ENCODE peak calls at places on chromosomes 12 and 14, in seven cellular contexts. L, Z, R, P, U, F and O are unnamed samples.

GRCh38 chr14:91413547-91414474 is 3.8 kb downstream of the CCDC88C start:
- DNase-seq in L (peak), Z (peak), R (peak), P (no peak), U (no peak), F (no peak), O (no peak)

GRCh38 chr12:104695453-104696148 is 238.9 kb downstream of the CHST11 start:
- DNase-seq in L (no peak), Z (no peak), R (peak), P (peak), U (no peak), F (no peak), O (peak)

GRCh38 chr14:72740504-72740961 is 153.4 kb downstream of the DPF3 start:
- DNase-seq in L (no peak), Z (no peak), R (no peak), P (no peak), U (no peak), F (no peak), O (peak)

GRCh38 chr12:104975621-104976343 is 10.3 kb upstream of the NOPCHAP1 start:
- DNase-seq in L (no peak), Z (no peak), R (no peak), P (no peak), U (no peak), F (no peak), O (no peak)

GRCh38 chr14:80608563-80608962 is 333.0 kb downstream of the CEP128 start:
- DNase-seq in L (no peak), Z (no peak), R (no peak), P (no peak), U (no peak), F (no peak), O (no peak)

GRCh38 chr12:990308-990648 is 745 bp upstream of the ERC1 start:
- DNase-seq in L (peak), Z (peak), R (no peak), P (peak), U (peak), F (no peak), O (peak)

GRCh38 chr14:72745546-72745945 is 148.4 kb downstream of the DPF3 start:
- DNase-seq in L (no peak), Z (no peak), R (no peak), P (no peak), U (no peak), F (no peak), O (peak)

GRCh38 chr12:59164991-59165718 is 244.9 kb upstream of the LRIG3 start:
- DNase-seq in L (no peak), Z (peak), R (no peak), P (no peak), U (no peak), F (peak), O (peak)

DNA sequence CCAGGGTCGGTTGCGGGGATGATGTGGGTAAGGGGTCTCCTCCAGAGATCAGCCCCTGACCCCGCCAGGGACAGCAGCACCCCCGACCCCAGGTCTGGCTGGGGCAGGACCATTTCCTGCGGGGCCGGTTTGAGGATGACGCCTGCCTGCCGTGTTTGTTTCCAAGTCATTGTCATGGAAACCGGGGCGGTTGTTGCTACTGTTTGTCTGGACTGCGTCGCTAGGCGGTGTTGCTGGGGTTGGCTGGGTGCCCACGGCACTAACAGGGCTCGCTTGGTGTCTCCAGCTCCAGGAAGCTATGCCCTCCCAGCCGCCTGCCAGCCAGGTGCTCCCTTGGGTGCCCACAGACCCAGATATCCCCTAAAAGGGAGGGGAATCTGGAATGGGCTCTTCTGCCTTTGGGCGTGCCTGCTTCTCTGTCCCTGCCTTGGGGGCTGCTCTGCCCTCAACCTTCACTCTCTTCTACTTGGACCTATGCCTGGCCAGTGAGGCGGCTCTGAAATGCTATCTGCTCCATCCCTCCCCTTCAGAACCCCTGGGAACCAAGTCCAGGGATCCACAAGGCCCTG is 4.7 kb upstream of the CRIP1 start:
- DNase-seq in L (peak), Z (peak), R (peak), P (peak), U (peak), F (peak), O (peak)
- H3K4me3 ChIP-seq in L (peak), Z (no peak), R (peak), P (no peak), U (peak), F (peak), O (peak)

GRCh38 chr14:67987596-67987995 is 168.0 kb downstream of the RAD51B start:
- DNase-seq in L (no peak), Z (peak), R (no peak), P (no peak), U (no peak), F (no peak), O (peak)
- H3K27ac ChIP-seq in L (peak), Z (peak), R (no peak), P (no peak), U (no peak), F (no peak), O (peak)

GRCh38 chr12:23458640-23459039 is 490.8 kb downstream of the SOX5 start:
- DNase-seq in L (no peak), Z (no peak), R (no peak), P (no peak), U (no peak), F (no peak), O (no peak)

GRCh38 chr12:23464241-23464812 is 485.1 kb downstream of the SOX5 start:
- DNase-seq in L (no peak), Z (no peak), R (no peak), P (no peak), U (no peak), F (no peak), O (no peak)

GRCh38 chr12:23462546-23462945 is 486.9 kb downstream of the SOX5 start:
- DNase-seq in L (no peak), Z (no peak), R (no peak), P (no peak), U (no peak), F (no peak), O (no peak)

GRCh38 chr12:23463172-23463571 is 486.3 kb downstream of the SOX5 start:
- DNase-seq in L (no peak), Z (no peak), R (no peak), P (no peak), U (no peak), F (no peak), O (no peak)
- H3K4me3 ChIP-seq in L (no peak), Z (no peak), R (no peak), P (no peak), U (no peak), F (no peak), O (no peak)

GRCh38 chr14:103517626-103518415 is 4.8 kb downstream of the CKB start:
- DNase-seq in L (no peak), Z (peak), R (no peak), P (peak), U (peak), F (no peak), O (no peak)

GRCh38 chr14:103518416-103519042 is 4.1 kb downstream of the CKB start:
- DNase-seq in L (no peak), Z (peak), R (peak), P (peak), U (peak), F (peak), O (peak)

GRCh38 chr14:103520269-103520656 is 2.4 kb downstream of the CKB start:
- DNase-seq in L (no peak), Z (peak), R (no peak), P (no peak), U (no peak), F (no peak), O (no peak)

GRCh38 chr14:103519837-103520212 is 2.8 kb downstream of the CKB start:
- DNase-seq in L (no peak), Z (peak), R (no peak), P (peak), U (peak), F (no peak), O (no peak)

GRCh38 chr14:103519043-103519836 is 3.4 kb downstream of the CKB start:
- DNase-seq in L (no peak), Z (peak), R (no peak), P (peak), U (no peak), F (peak), O (no peak)
- H3K27ac ChIP-seq in L (peak), Z (peak), R (no peak), P (peak), U (no peak), F (peak), O (no peak)

GRCh38 chr12:95337176-95337575 is 119.6 kb downstream of the VEZT start:
- DNase-seq in L (no peak), Z (no peak), R (no peak), P (no peak), U (no peak), F (no peak), O (no peak)

GRCh38 chr12:95336387-95337067 is 118.9 kb downstream of the VEZT start:
- DNase-seq in L (peak), Z (peak), R (no peak), P (peak), U (peak), F (peak), O (peak)

GRCh38 chr12:95339086-95339788 is 121.6 kb downstream of the VEZT start:
- DNase-seq in L (no peak), Z (no peak), R (no peak), P (no peak), U (no peak), F (no peak), O (no peak)

GRCh38 chr12:95335948-95336347 is 118.3 kb downstream of the VEZT start:
- DNase-seq in L (no peak), Z (no peak), R (no peak), P (no peak), U (no peak), F (peak), O (no peak)
- H3K4me3 ChIP-seq in L (peak), Z (no peak), R (no peak), P (no peak), U (no peak), F (no peak), O (no peak)

DNA sequence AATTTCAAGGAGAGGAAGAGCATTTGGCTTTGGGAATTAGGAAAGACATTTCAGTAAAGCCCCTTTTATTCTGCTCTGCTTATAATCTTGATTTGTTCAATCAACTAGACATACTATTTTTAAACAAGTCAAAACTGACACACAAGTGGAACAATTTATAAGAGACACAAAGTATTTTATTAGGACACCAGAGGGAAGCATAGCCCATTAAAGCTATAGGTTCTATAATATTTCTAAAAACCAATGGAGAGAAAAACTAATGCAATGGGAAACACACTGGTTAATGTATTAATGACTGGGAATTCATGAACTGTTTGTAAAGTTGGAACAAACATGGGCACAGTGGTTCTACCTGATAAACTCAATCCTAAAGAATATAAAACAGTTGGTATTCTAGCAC is 15.3 kb upstream of the CERS5 start:
- DNase-seq in L (no peak), Z (no peak), R (no peak), P (no peak), U (no peak), F (no peak), O (no peak)
- H3K27ac ChIP-seq in L (no peak), Z (no peak), R (no peak), P (no peak), U (no peak), F (no peak), O (no peak)

GRCh38 chr14:101371691-101372493 is 189.4 kb upstream of the DIO3 start:
- DNase-seq in L (no peak), Z (no peak), R (no peak), P (no peak), U (no peak), F (no peak), O (no peak)
- H3K4me3 ChIP-seq in L (no peak), Z (no peak), R (no peak), P (no peak), U (no peak), F (no peak), O (no peak)